ENCODE peak calls at places on chromosome 7, in eight cellular contexts. One of them, this sample, is unnamed. For H3K4me1, the result is how much of the 10 kb centered on the place peaks cover.

GRCh38 chr7:18234519-18234918 is 206.9 kb upstream of the PRPS1L1 start:
- DNase-seq in breast epithelium: no peak
- DNase-seq in A549: no peak
- DNase-seq in heart left ventricle: no peak
- DNase-seq in IMR-90: no peak
- DNase-seq in uterus: no peak
- DNase-seq in Peyer's patch: no peak
- DNase-seq in esophagus squamous epithelium: no peak
- DNase-seq in this sample: no peak

GRCh38 chr7:50721160-50721559 is 61.5 kb downstream of the GRB10 start:
- DNase-seq in breast epithelium: peak
- DNase-seq in A549: peak
- DNase-seq in heart left ventricle: no peak
- DNase-seq in IMR-90: no peak
- DNase-seq in uterus: no peak
- DNase-seq in Peyer's patch: no peak
- DNase-seq in esophagus squamous epithelium: no peak
- DNase-seq in this sample: no peak

GRCh38 chr7:157278791-157279678 is 57.8 kb upstream of the DNAJB6 start:
- DNase-seq in breast epithelium: peak
- DNase-seq in A549: no peak
- DNase-seq in heart left ventricle: peak
- DNase-seq in IMR-90: no peak
- DNase-seq in uterus: no peak
- DNase-seq in Peyer's patch: peak
- DNase-seq in esophagus squamous epithelium: no peak
- DNase-seq in this sample: peak

GRCh38 chr7:79149831-79150230 is 303.6 kb downstream of the MAGI2 start:
- DNase-seq in breast epithelium: no peak
- DNase-seq in A549: no peak
- DNase-seq in heart left ventricle: no peak
- DNase-seq in IMR-90: no peak
- DNase-seq in uterus: no peak
- DNase-seq in Peyer's patch: no peak
- DNase-seq in esophagus squamous epithelium: no peak
- DNase-seq in this sample: no peak

GRCh38 chr7:3897430-3898385 is 596.7 kb downstream of the SDK1 start:
- DNase-seq in breast epithelium: no peak
- DNase-seq in A549: peak
- DNase-seq in heart left ventricle: no peak
- DNase-seq in IMR-90: peak
- DNase-seq in uterus: no peak
- DNase-seq in Peyer's patch: no peak
- DNase-seq in esophagus squamous epithelium: no peak
- DNase-seq in this sample: peak

GRCh38 chr7:20737840-20738448 is 48.7 kb downstream of the SP8 start:
- DNase-seq in breast epithelium: no peak
- DNase-seq in A549: peak
- DNase-seq in heart left ventricle: no peak
- DNase-seq in IMR-90: no peak
- DNase-seq in uterus: no peak
- DNase-seq in Peyer's patch: no peak
- DNase-seq in esophagus squamous epithelium: no peak
- DNase-seq in this sample: no peak

GRCh38 chr7:2876031-2876862 is 32.1 kb upstream of the GNA12 start:
- DNase-seq in breast epithelium: no peak
- DNase-seq in A549: peak
- DNase-seq in heart left ventricle: no peak
- DNase-seq in IMR-90: peak
- DNase-seq in uterus: no peak
- DNase-seq in Peyer's patch: no peak
- DNase-seq in esophagus squamous epithelium: no peak
- DNase-seq in this sample: no peak

GRCh38 chr7:114310344-114311118 is 104.1 kb upstream of the FOXP2 start:
- DNase-seq in breast epithelium: no peak
- DNase-seq in A549: no peak
- DNase-seq in heart left ventricle: no peak
- DNase-seq in IMR-90: no peak
- DNase-seq in uterus: no peak
- DNase-seq in Peyer's patch: no peak
- DNase-seq in esophagus squamous epithelium: no peak
- DNase-seq in this sample: no peak

GRCh38 chr7:144525956-144526355 is 122.5 kb upstream of the NOBOX start:
- DNase-seq in breast epithelium: no peak
- DNase-seq in A549: no peak
- DNase-seq in heart left ventricle: no peak
- DNase-seq in IMR-90: no peak
- DNase-seq in uterus: no peak
- DNase-seq in Peyer's patch: no peak
- DNase-seq in esophagus squamous epithelium: no peak
- DNase-seq in this sample: no peak

GRCh38 chr7:107125475-107125874 is 43.3 kb upstream of the HBP1 start:
- DNase-seq in breast epithelium: no peak
- DNase-seq in A549: no peak
- DNase-seq in heart left ventricle: no peak
- DNase-seq in IMR-90: no peak
- DNase-seq in uterus: no peak
- DNase-seq in Peyer's patch: no peak
- DNase-seq in esophagus squamous epithelium: no peak
- DNase-seq in this sample: no peak

GRCh38 chr7:37759519-37759918 is 76.0 kb downstream of the GPR141 start:
- DNase-seq in breast epithelium: no peak
- DNase-seq in A549: no peak
- DNase-seq in heart left ventricle: no peak
- DNase-seq in IMR-90: no peak
- DNase-seq in uterus: no peak
- DNase-seq in Peyer's patch: no peak
- DNase-seq in esophagus squamous epithelium: no peak
- DNase-seq in this sample: no peak

GRCh38 chr7:96321041-96321669 is 743 bp downstream of the SLC25A13 start:
- DNase-seq in breast epithelium: peak
- DNase-seq in A549: peak
- DNase-seq in heart left ventricle: peak
- DNase-seq in IMR-90: peak
- DNase-seq in uterus: peak
- DNase-seq in Peyer's patch: peak
- DNase-seq in esophagus squamous epithelium: peak
- DNase-seq in this sample: peak
- TF ChIP-seq POLR2A in breast epithelium: no peak
- TF ChIP-seq POLR2A in A549: peak
- TF ChIP-seq POLR2A in heart left ventricle: peak
- TF ChIP-seq POLR2A in IMR-90: peak
- TF ChIP-seq POLR2A in uterus: peak
- TF ChIP-seq POLR2A in Peyer's patch: peak
- TF ChIP-seq POLR2A in esophagus squamous epithelium: no peak
- TF ChIP-seq POLR2A in this sample: peak

DNA sequence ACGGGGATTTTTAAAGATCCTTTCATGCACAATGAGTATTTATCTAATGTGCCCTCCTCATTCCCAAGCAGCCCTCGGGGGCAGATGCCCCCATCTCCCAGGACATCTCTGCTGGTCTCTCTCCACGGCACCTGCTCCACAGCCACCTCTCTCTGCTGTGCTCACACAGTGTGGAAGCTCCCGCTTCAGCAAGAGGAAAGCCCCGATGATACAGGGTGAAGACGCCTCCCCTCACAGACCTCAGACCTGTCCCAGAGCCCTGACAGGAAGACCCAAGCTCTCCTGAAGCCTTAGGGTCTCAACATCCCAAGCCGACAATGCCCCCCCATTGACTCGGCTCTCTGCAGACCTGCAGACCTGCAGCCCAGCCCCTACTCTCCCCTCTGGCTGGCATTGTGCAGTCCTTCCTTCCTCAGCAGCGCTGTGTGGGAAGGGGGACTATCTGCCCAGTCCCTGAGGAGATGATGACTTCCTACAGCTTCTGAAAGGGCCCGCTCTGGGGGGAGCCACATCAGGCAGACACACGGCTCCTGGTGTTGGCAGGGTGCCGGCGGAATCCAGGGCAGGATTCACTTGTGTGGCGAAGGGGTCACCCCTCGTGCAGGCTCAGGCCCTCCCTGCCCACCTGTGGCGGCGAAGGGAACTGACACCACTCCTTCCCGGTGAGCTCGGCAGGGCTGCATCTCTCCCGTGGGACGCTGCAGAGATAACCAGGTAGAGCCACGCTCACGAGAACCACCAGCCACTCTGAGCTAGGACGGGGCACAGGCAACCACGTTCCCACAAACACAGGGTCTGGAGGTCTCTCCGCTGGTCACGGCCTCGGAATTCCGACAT is 61.8 kb downstream of the PTPRN2 start:
- DNase-seq in breast epithelium: no peak
- DNase-seq in A549: no peak
- DNase-seq in heart left ventricle: no peak
- DNase-seq in IMR-90: no peak
- DNase-seq in uterus: no peak
- DNase-seq in Peyer's patch: no peak
- DNase-seq in esophagus squamous epithelium: no peak
- DNase-seq in this sample: no peak
- H3K4me1 ChIP-seq in breast epithelium: under half
- H3K4me1 ChIP-seq in A549: under half
- H3K4me1 ChIP-seq in heart left ventricle: under half
- H3K4me1 ChIP-seq in IMR-90: under half
- H3K4me1 ChIP-seq in uterus: under half
- H3K4me1 ChIP-seq in Peyer's patch: under half
- H3K4me1 ChIP-seq in esophagus squamous epithelium: under half
- H3K4me1 ChIP-seq in this sample: under half

GRCh38 chr7:128227246-128227645 is 13.8 kb upstream of the LEP start:
- DNase-seq in breast epithelium: no peak
- DNase-seq in A549: no peak
- DNase-seq in heart left ventricle: no peak
- DNase-seq in IMR-90: no peak
- DNase-seq in uterus: no peak
- DNase-seq in Peyer's patch: no peak
- DNase-seq in esophagus squamous epithelium: no peak
- DNase-seq in this sample: no peak
- H3K4me3 ChIP-seq in breast epithelium: no peak
- H3K4me3 ChIP-seq in A549: no peak
- H3K4me3 ChIP-seq in heart left ventricle: no peak
- H3K4me3 ChIP-seq in IMR-90: no peak
- H3K4me3 ChIP-seq in uterus: no peak
- H3K4me3 ChIP-seq in Peyer's patch: no peak
- H3K4me3 ChIP-seq in esophagus squamous epithelium: no peak
- H3K4me3 ChIP-seq in this sample: no peak

DNA sequence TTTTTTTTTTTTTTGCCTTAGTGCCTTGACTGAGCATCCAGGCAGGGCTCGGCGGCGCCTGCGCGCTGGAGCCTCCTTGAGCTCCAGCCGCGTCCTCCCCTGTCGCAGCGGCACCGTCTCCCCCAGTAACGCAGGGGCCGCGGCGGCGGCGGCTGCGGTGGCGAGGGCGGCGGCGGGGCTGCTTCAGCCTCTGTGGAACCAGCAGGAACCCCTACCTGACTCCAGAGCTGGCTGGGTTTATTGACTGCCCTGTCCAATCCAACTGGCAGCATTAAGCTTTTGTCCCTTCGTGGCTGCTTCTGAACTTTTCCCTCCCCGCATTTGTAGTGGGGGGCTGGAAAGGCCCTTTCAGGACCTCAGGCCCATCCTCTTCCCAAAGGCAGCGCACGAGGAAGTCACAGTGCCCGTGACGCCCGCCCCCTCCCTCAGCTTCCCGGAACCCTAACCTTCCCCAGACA is at the start of gene GPR85:
- DNase-seq in breast epithelium: no peak
- DNase-seq in A549: peak
- DNase-seq in heart left ventricle: peak
- DNase-seq in IMR-90: peak
- DNase-seq in uterus: peak
- DNase-seq in Peyer's patch: peak
- DNase-seq in esophagus squamous epithelium: no peak
- DNase-seq in this sample: peak
- TF ChIP-seq POLR2A in breast epithelium: no peak
- TF ChIP-seq POLR2A in A549: no peak
- TF ChIP-seq POLR2A in heart left ventricle: no peak
- TF ChIP-seq POLR2A in IMR-90: no peak
- TF ChIP-seq POLR2A in uterus: no peak
- TF ChIP-seq POLR2A in Peyer's patch: no peak
- TF ChIP-seq POLR2A in esophagus squamous epithelium: no peak
- TF ChIP-seq POLR2A in this sample: no peak

DNA sequence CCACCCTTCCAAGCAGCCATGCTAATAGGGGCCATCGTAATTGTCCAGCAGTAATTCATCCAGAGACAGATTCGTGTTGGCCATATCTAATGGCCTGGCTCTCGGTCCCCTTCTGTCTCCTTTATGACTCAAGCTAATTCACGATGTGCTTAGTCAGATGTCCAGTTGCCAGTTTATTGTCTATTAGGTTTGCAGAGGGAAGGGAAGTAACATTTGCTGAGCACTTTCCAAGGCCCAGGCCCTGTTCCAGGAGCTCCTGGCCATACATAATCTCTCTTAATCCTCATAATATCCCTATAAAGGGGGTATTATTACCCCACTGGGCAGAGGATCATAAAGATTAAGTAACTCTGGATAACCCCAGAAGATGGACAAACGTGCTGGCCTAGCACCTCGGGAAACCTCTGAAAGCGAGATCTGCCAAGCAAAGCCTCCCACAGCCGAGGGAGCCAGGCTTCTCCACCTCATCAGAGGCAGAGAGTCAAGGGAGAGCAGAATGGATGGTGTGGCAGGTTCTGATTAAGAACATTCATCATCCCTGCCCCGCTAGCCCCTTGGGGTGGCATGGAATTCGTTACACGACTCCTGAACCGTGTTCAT is 153.7 kb downstream of the PLXNA4 start:
- DNase-seq in breast epithelium: no peak
- DNase-seq in A549: no peak
- DNase-seq in heart left ventricle: no peak
- DNase-seq in IMR-90: no peak
- DNase-seq in uterus: peak
- DNase-seq in Peyer's patch: no peak
- DNase-seq in esophagus squamous epithelium: no peak
- DNase-seq in this sample: no peak
- H3K4me1 ChIP-seq in breast epithelium: under half
- H3K4me1 ChIP-seq in A549: under half
- H3K4me1 ChIP-seq in heart left ventricle: half or more
- H3K4me1 ChIP-seq in IMR-90: under half
- H3K4me1 ChIP-seq in uterus: under half
- H3K4me1 ChIP-seq in Peyer's patch: under half
- H3K4me1 ChIP-seq in esophagus squamous epithelium: under half
- H3K4me1 ChIP-seq in this sample: under half

GRCh38 chr7:128883622-128884549 is 21.2 kb downstream of the ATP6V1F start:
- DNase-seq in breast epithelium: peak
- DNase-seq in A549: peak
- DNase-seq in heart left ventricle: peak
- DNase-seq in IMR-90: peak
- DNase-seq in uterus: peak
- DNase-seq in Peyer's patch: peak
- DNase-seq in esophagus squamous epithelium: peak
- DNase-seq in this sample: peak
- H3K4me3 ChIP-seq in breast epithelium: no peak
- H3K4me3 ChIP-seq in A549: no peak
- H3K4me3 ChIP-seq in heart left ventricle: no peak
- H3K4me3 ChIP-seq in IMR-90: no peak
- H3K4me3 ChIP-seq in uterus: no peak
- H3K4me3 ChIP-seq in Peyer's patch: peak
- H3K4me3 ChIP-seq in esophagus squamous epithelium: no peak
- H3K4me3 ChIP-seq in this sample: no peak